ENCODE peak calls at places on chromosome 13, in seven cellular contexts. F is ascending aorta; U is ovary; Z is neural progenitor cell; T is transverse colon; P is CD8-positive, alpha-beta memory T cell; L is heart right ventricle. W is an unnamed sample.

GRCh38 chr13:114099918-114100445 is 32.4 kb downstream of the RASA3 start:
- DNase-seq in F (no peak), L (peak; percentile 11), U (no peak), P (peak; percentile 60), T (peak; percentile 26), Z (peak; percentile 87), W (no peak)

GRCh38 chr13:73825143-73825542 is 309.1 kb downstream of the KLF12 start:
- DNase-seq in F (no peak), Z (no peak), T (no peak), U (no peak), P (peak; percentile 8), L (no peak), W (no peak)

GRCh38 chr13:91401916-91402315 is 3.5 kb downstream of the GPC5 start:
- DNase-seq in P (no peak), T (no peak), F (no peak), L (no peak), U (no peak), Z (no peak), W (no peak)

GRCh38 chr13:65613004-65613403 is 1617.1 kb downstream of the PCDH9 start:
- DNase-seq in F (no peak), P (no peak), Z (peak; percentile 7), U (no peak), T (no peak), L (no peak), W (peak; percentile 20)

GRCh38 chr13:52001120-52001731 is 10.0 kb downstream of the ATP7B start:
- DNase-seq in F (no peak), P (peak; percentile 33), T (no peak), L (no peak), Z (peak; percentile 46), U (no peak), W (peak; percentile 68)

GRCh38 chr13:28471408-28471807 is 23.5 kb downstream of the FLT1 start:
- DNase-seq in F (no peak), T (no peak), Z (no peak), L (no peak), P (no peak), U (no peak), W (peak; percentile 8)

GRCh38 chr13:50125556-50126377 is 110.5 kb downstream of the KCNRG start:
- DNase-seq in P (peak; percentile 79), U (peak; percentile 92), F (peak; percentile 75), Z (peak; percentile 88), T (peak; percentile 96), L (peak; percentile 94), W (peak; percentile 95)

GRCh38 chr13:75836441-75836840 is 200.3 kb downstream of the LMO7 start:
- DNase-seq in P (no peak), Z (no peak), F (no peak), U (no peak), L (no peak), T (peak; percentile 23), W (no peak)

GRCh38 chr13:107803822-107804495 is 411.4 kb downstream of the LIG4 start:
- DNase-seq in P (no peak), Z (no peak), T (no peak), U (no peak), F (no peak), L (no peak), W (no peak)

GRCh38 chr13:100333141-100333540 is 244.2 kb downstream of the PCCA start:
- DNase-seq in U (no peak), P (no peak), T (no peak), L (no peak), Z (no peak), F (no peak), W (no peak)

GRCh38 chr13:104953588-104953987 is 1581.9 kb downstream of the EFNB2 start:
- DNase-seq in Z (no peak), F (no peak), P (no peak), U (no peak), L (no peak), T (no peak), W (no peak)

GRCh38 chr13:24923305-24923640 is 159.3 kb downstream of the RNF17 start:
- DNase-seq in Z (no peak), L (no peak), F (no peak), U (no peak), P (peak; percentile 39), T (no peak), W (peak; percentile 46)

GRCh38 chr13:77909827-77910226 is 8.8 kb downstream of the EDNRB start:
- DNase-seq in F (no peak), Z (no peak), T (no peak), P (no peak), L (no peak), U (no peak), W (no peak)

GRCh38 chr13:80989770-80990169 is 648.8 kb upstream of the SPRY2 start:
- DNase-seq in P (no peak), U (no peak), L (no peak), F (no peak), T (no peak), Z (no peak), W (no peak)

GRCh38 chr13:98557934-98558630 is 18.8 kb downstream of the STK24 start:
- DNase-seq in T (no peak), Z (no peak), F (no peak), U (no peak), P (no peak), L (no peak), W (no peak)

GRCh38 chr13:71712988-71713653 is 153.9 kb downstream of the DACH1 start:
- DNase-seq in F (no peak), P (no peak), U (no peak), Z (peak; percentile 17), T (no peak), L (no peak), W (peak; percentile 46)

GRCh38 chr13:79631260-79631659 is 150.3 kb downstream of the NDFIP2 start:
- DNase-seq in F (no peak), U (no peak), P (no peak), Z (no peak), L (no peak), T (no peak), W (no peak)

GRCh38 chr13:81142306-81142999 is 801.5 kb upstream of the SPRY2 start:
- DNase-seq in L (no peak), T (no peak), U (no peak), Z (no peak), P (no peak), F (no peak), W (no peak)

GRCh38 chr13:113297370-113297871 is 382 bp downstream of the LAMP1 start:
- DNase-seq in L (no peak), U (peak; percentile 27), P (peak; percentile 57), Z (no peak), T (peak; percentile 26), F (no peak), W (peak; percentile 24)

GRCh38 chr13:52127783-52128702 is 830 bp downstream of the NEK5 start:
- DNase-seq in U (peak; percentile 54), Z (peak; percentile 78), T (peak; percentile 71), F (no peak), L (peak; percentile 16), P (peak; percentile 62), W (peak; percentile 74)

GRCh38 chr13:83895994-83896580 is 13.8 kb upstream of the SLITRK1 start:
- DNase-seq in F (no peak), L (no peak), P (no peak), U (no peak), T (no peak), Z (no peak), W (no peak)

GRCh38 chr13:98293570-98294142 is 116.6 kb upstream of the RNF113B start:
- DNase-seq in P (no peak), F (no peak), T (no peak), Z (no peak), L (no peak), U (no peak), W (no peak)

GRCh38 chr13:113851480-113851803 is 12.4 kb downstream of the GAS6 start:
- DNase-seq in F (no peak), T (no peak), U (no peak), P (no peak), L (no peak), Z (no peak), W (no peak)

GRCh38 chr13:35953537-35954206 is 177.5 kb downstream of the DCLK1 start:
- DNase-seq in L (peak; percentile 60), Z (peak; percentile 86), U (peak; percentile 90), F (no peak), P (no peak), T (peak; percentile 49), W (peak; percentile 88)

GRCh38 chr13:52652980-52653303 is 306 bp downstream of the SUGT1 start:
- DNase-seq in Z (no peak), F (no peak), L (no peak), P (no peak), T (no peak), U (no peak), W (no peak)

GRCh38 chr13:30307194-30307965 is at the start of gene KATNAL1:
- DNase-seq in L (peak; percentile 85), U (peak; percentile 86), P (peak; percentile 73), T (peak; percentile 78), F (peak; percentile 30), Z (peak; percentile 90), W (peak; percentile 90)
- H3K4me1 ChIP-seq in L (peaks cover 63% of the 10 kb centered on the region), U (peaks cover 1% of the 10 kb centered on the region), P (peaks cover 10% of the 10 kb centered on the region), T (peaks cover 5% of the 10 kb centered on the region), F (peaks cover 13% of the 10 kb centered on the region), Z (peaks cover 8% of the 10 kb centered on the region), W (peaks cover 38% of the 10 kb centered on the region)

GRCh38 chr13:31145417-31145816 is 16.3 kb downstream of the HSPH1 start:
- DNase-seq in P (no peak), U (no peak), F (no peak), L (no peak), Z (no peak), T (no peak), W (no peak)
- H3K36me3 ChIP-seq in P (peaks cover 72% of the 10 kb centered on the region), U (no peaks in the 10 kb centered on the region), F (peaks cover 83% of the 10 kb centered on the region), L (peaks cover 100% of the 10 kb centered on the region), Z (peaks cover 47% of the 10 kb centered on the region), T (peaks cover 79% of the 10 kb centered on the region), W (peaks cover 97% of the 10 kb centered on the region)

DNA sequence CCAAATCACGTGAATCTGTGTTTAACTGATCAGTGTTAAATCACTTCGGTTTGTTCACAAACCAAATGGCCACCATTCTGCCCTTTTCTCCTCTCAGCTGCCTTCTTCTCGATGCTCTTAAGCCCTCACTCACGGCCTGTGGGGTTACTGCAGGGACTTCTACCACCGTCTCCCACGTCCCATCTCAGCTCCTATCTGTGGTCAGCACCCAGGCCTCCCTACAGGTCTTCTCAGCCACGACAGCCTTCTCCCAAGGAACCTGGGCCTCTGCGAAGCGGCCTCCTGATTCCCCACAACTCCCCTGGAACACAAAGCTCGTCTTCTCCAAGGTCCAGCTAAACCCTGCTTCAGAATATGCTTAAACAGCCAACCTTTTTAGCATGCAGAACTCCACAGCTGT is 103.8 kb downstream of the COL4A2 start:
- DNase-seq in Z (no peak), T (no peak), F (no peak), U (no peak), L (no peak), P (no peak), W (no peak)
- H3K4me1 ChIP-seq in Z (no peaks in the 10 kb centered on the region), T (no peaks in the 10 kb centered on the region), F (peaks cover 75% of the 10 kb centered on the region), U (peaks cover 16% of the 10 kb centered on the region), L (peaks cover 95% of the 10 kb centered on the region), P (no peaks in the 10 kb centered on the region), W (no peaks in the 10 kb centered on the region)

GRCh38 chr13:26025771-26026170 is 26.0 kb downstream of the SHISA2 start:
- DNase-seq in T (no peak), U (no peak), F (no peak), L (no peak), Z (no peak), P (no peak), W (no peak)

GRCh38 chr13:26034018-26034417 is 17.8 kb downstream of the SHISA2 start:
- DNase-seq in L (no peak), P (no peak), T (no peak), F (no peak), U (no peak), Z (no peak), W (no peak)

GRCh38 chr13:26025196-26025595 is 26.6 kb downstream of the SHISA2 start:
- DNase-seq in U (no peak), L (no peak), F (no peak), P (no peak), T (no peak), Z (no peak), W (no peak)

GRCh38 chr13:26026211-26026610 is 25.6 kb downstream of the SHISA2 start:
- DNase-seq in Z (no peak), P (no peak), L (no peak), T (no peak), U (no peak), F (no peak), W (no peak)

GRCh38 chr13:26029581-26030136 is 22.2 kb downstream of the SHISA2 start:
- DNase-seq in T (no peak), L (no peak), P (no peak), U (no peak), Z (no peak), F (no peak), W (no peak)
- H3K36me3 ChIP-seq in T (no peaks in the 10 kb centered on the region), L (no peaks in the 10 kb centered on the region), P (no peaks in the 10 kb centered on the region), U (no peaks in the 10 kb centered on the region), Z (no peaks in the 10 kb centered on the region), F (no peaks in the 10 kb centered on the region), W (no peaks in the 10 kb centered on the region)

W was measured in HAP-1.